ENCODE peak calls at places on chromosomes 11 and 22, in ten cellular contexts. One of them, this sample, is unnamed.
A peak's percentile ranks its signal among the peaks of the same experiment; 100 is the strongest.

GRCh38 chr11:70882716-70883085 is 369.7 kb downstream of the SHANK2 start:
- DNase-seq in heart left ventricle: no peak
- DNase-seq in tibial nerve: no peak
- DNase-seq in effector memory CD4-positive, alpha-beta T cell: no peak
- DNase-seq in heart right ventricle: no peak
- DNase-seq in GM23248: no peak
- DNase-seq in Karpas-422: no peak
- DNase-seq in fibroblast of lung: no peak
- DNase-seq in prostate gland: no peak
- DNase-seq in uterus: no peak
- DNase-seq in this sample: no peak

GRCh38 chr11:43504316-43504950 is 145.7 kb downstream of the TTC17 start:
- DNase-seq in GM23248: peak; percentile 60
- DNase-seq in tibial nerve: no peak
- DNase-seq in heart left ventricle: no peak
- DNase-seq in effector memory CD4-positive, alpha-beta T cell: no peak
- DNase-seq in uterus: no peak
- DNase-seq in heart right ventricle: no peak
- DNase-seq in fibroblast of lung: peak; percentile 7
- DNase-seq in Karpas-422: peak; percentile 68
- DNase-seq in prostate gland: no peak
- DNase-seq in this sample: no peak

GRCh38 chr22:18909556-18909955 is 3.4 kb downstream of the DGCR6 start:
- DNase-seq in effector memory CD4-positive, alpha-beta T cell: no peak
- DNase-seq in fibroblast of lung: no peak
- DNase-seq in tibial nerve: no peak
- DNase-seq in Karpas-422: no peak
- DNase-seq in heart left ventricle: no peak
- DNase-seq in GM23248: no peak
- DNase-seq in prostate gland: no peak
- DNase-seq in uterus: no peak
- DNase-seq in heart right ventricle: no peak
- DNase-seq in this sample: no peak

GRCh38 chr11:96752221-96752620 is 362.4 kb downstream of the JRKL start:
- DNase-seq in uterus: no peak
- DNase-seq in Karpas-422: no peak
- DNase-seq in tibial nerve: no peak
- DNase-seq in GM23248: peak; percentile 52
- DNase-seq in heart left ventricle: no peak
- DNase-seq in effector memory CD4-positive, alpha-beta T cell: no peak
- DNase-seq in prostate gland: no peak
- DNase-seq in heart right ventricle: no peak
- DNase-seq in fibroblast of lung: no peak
- DNase-seq in this sample: no peak

GRCh38 chr11:69540118-69541000 is 58.9 kb downstream of the LINC01488 start:
- DNase-seq in heart left ventricle: peak; percentile 74
- DNase-seq in prostate gland: no peak
- DNase-seq in Karpas-422: no peak
- DNase-seq in uterus: no peak
- DNase-seq in tibial nerve: no peak
- DNase-seq in effector memory CD4-positive, alpha-beta T cell: no peak
- DNase-seq in fibroblast of lung: no peak
- DNase-seq in GM23248: no peak
- DNase-seq in heart right ventricle: peak; percentile 59
- DNase-seq in this sample: peak; percentile 34

GRCh38 chr22:26568207-26568706 is 21.7 kb downstream of the TPST2 start:
- DNase-seq in heart right ventricle: no peak
- DNase-seq in Karpas-422: no peak
- DNase-seq in prostate gland: peak; percentile 86
- DNase-seq in effector memory CD4-positive, alpha-beta T cell: no peak
- DNase-seq in fibroblast of lung: peak; percentile 74
- DNase-seq in GM23248: no peak
- DNase-seq in tibial nerve: no peak
- DNase-seq in uterus: no peak
- DNase-seq in heart left ventricle: no peak
- DNase-seq in this sample: no peak

GRCh38 chr11:132792341-132793140 is 739.8 kb downstream of the OPCML start:
- DNase-seq in tibial nerve: no peak
- DNase-seq in fibroblast of lung: no peak
- DNase-seq in prostate gland: no peak
- DNase-seq in Karpas-422: no peak
- DNase-seq in uterus: no peak
- DNase-seq in heart right ventricle: no peak
- DNase-seq in GM23248: no peak
- DNase-seq in effector memory CD4-positive, alpha-beta T cell: no peak
- DNase-seq in heart left ventricle: no peak
- DNase-seq in this sample: no peak

GRCh38 chr11:61053198-61053597 is 49.1 kb upstream of the CD5 start:
- DNase-seq in prostate gland: no peak
- DNase-seq in fibroblast of lung: no peak
- DNase-seq in tibial nerve: no peak
- DNase-seq in heart right ventricle: no peak
- DNase-seq in Karpas-422: no peak
- DNase-seq in heart left ventricle: no peak
- DNase-seq in GM23248: no peak
- DNase-seq in uterus: no peak
- DNase-seq in effector memory CD4-positive, alpha-beta T cell: no peak
- DNase-seq in this sample: no peak

GRCh38 chr11:58924230-58924629 is 15.1 kb upstream of the GLYATL1 start:
- DNase-seq in uterus: no peak
- DNase-seq in Karpas-422: no peak
- DNase-seq in effector memory CD4-positive, alpha-beta T cell: no peak
- DNase-seq in tibial nerve: no peak
- DNase-seq in fibroblast of lung: no peak
- DNase-seq in prostate gland: no peak
- DNase-seq in GM23248: no peak
- DNase-seq in heart left ventricle: no peak
- DNase-seq in heart right ventricle: no peak
- DNase-seq in this sample: no peak

GRCh38 chr11:72609045-72609444 is 65.2 kb downstream of the PDE2A start:
- DNase-seq in Karpas-422: peak; percentile 80
- DNase-seq in fibroblast of lung: peak; percentile 23
- DNase-seq in effector memory CD4-positive, alpha-beta T cell: no peak
- DNase-seq in tibial nerve: no peak
- DNase-seq in heart right ventricle: no peak
- DNase-seq in heart left ventricle: no peak
- DNase-seq in GM23248: peak; percentile 64
- DNase-seq in uterus: no peak
- DNase-seq in prostate gland: no peak
- DNase-seq in this sample: no peak

GRCh38 chr22:24008022-24008283 is 2.7 kb upstream of the GSTT4 start:
- DNase-seq in effector memory CD4-positive, alpha-beta T cell: no peak
- DNase-seq in fibroblast of lung: no peak
- DNase-seq in Karpas-422: peak; percentile 39
- DNase-seq in tibial nerve: no peak
- DNase-seq in heart left ventricle: no peak
- DNase-seq in heart right ventricle: no peak
- DNase-seq in uterus: no peak
- DNase-seq in prostate gland: no peak
- DNase-seq in GM23248: no peak
- DNase-seq in this sample: no peak

GRCh38 chr11:70527046-70527395 is 128.7 kb downstream of the CTTN start:
- DNase-seq in fibroblast of lung: no peak
- DNase-seq in Karpas-422: no peak
- DNase-seq in uterus: no peak
- DNase-seq in tibial nerve: no peak
- DNase-seq in GM23248: no peak
- DNase-seq in heart right ventricle: no peak
- DNase-seq in effector memory CD4-positive, alpha-beta T cell: no peak
- DNase-seq in prostate gland: no peak
- DNase-seq in heart left ventricle: peak; percentile 49
- DNase-seq in this sample: no peak

DNA sequence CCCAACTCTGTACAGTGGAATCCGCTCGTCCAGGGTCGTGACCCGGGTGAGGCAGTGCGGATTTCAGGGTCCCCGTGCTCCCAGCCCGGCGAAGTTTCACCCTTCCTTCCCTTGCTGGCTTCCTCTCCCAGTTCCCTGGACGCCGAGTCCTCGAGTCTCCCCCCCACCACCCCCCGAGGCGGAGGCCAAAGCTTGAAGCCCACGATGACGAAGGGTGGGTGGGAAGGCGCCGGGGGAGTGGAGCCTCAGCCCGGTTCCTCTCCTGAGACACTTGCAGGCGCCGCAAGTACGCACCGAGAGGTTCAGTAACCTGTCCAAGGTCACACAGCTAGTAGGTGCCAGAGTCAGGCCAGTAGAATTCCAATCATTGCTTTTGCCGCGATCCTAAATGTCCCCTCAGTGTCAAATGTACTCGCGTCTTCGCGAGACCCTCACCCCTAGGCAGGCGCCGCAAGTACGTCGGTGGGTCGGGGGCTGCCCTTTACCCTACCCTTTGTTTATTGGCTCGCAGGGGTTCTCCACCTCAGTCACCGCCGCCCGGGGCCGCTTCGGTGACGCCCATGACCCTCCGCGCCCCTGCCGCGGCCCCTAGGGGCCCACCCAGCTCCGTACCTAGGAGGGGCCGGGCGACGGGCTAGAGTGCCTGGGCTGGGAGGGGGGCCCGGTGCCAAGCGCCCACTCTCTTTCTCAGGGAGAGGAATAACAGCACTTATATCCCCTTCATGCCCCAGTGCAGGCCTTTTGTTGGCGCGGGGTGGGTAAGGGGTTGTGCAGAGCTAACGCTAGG is 5.7 kb upstream of the CHRM1 start:
- DNase-seq in Karpas-422: no peak
- DNase-seq in tibial nerve: no peak
- DNase-seq in prostate gland: no peak
- DNase-seq in uterus: no peak
- DNase-seq in heart right ventricle: no peak
- DNase-seq in heart left ventricle: no peak
- DNase-seq in effector memory CD4-positive, alpha-beta T cell: no peak
- DNase-seq in fibroblast of lung: no peak
- DNase-seq in GM23248: no peak
- DNase-seq in this sample: no peak
- H3K4me1 ChIP-seq in Karpas-422: peaks cover 17% of the 10 kb centered on the region
- H3K4me1 ChIP-seq in tibial nerve: peaks cover 24% of the 10 kb centered on the region
- H3K4me1 ChIP-seq in prostate gland: peaks cover 13% of the 10 kb centered on the region
- H3K4me1 ChIP-seq in uterus: peaks cover 4% of the 10 kb centered on the region
- H3K4me1 ChIP-seq in heart right ventricle: peaks cover 19% of the 10 kb centered on the region
- H3K4me1 ChIP-seq in heart left ventricle: peaks cover 21% of the 10 kb centered on the region
- H3K4me1 ChIP-seq in effector memory CD4-positive, alpha-beta T cell: peaks cover 21% of the 10 kb centered on the region
- H3K4me1 ChIP-seq in fibroblast of lung: peaks cover 3% of the 10 kb centered on the region
- H3K4me1 ChIP-seq in GM23248: no peaks in the 10 kb centered on the region
- H3K4me1 ChIP-seq in this sample: peaks cover 9% of the 10 kb centered on the region

DNA sequence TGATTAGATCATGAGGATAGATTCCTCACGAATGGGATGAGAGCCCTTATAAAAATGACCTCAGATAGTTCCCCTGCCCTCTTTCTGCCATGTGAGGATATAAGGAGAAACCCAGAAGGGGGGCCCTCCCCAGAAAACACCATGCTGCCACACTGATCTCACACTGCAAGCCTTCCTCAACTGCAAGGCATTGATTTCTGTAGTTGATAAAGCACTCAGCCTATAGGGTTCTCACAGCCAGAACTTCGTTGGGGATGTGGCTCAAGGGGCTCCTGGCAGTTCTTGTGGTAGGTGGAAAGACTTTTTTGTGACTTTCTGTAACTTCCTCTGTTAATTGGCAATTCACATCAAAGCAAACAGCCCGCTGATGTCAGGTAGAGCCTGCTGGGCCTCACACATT is 108.9 kb downstream of the CD44 start:
- DNase-seq in GM23248: no peak
- DNase-seq in heart right ventricle: no peak
- DNase-seq in Karpas-422: no peak
- DNase-seq in uterus: no peak
- DNase-seq in prostate gland: no peak
- DNase-seq in fibroblast of lung: no peak
- DNase-seq in effector memory CD4-positive, alpha-beta T cell: peak; percentile 20
- DNase-seq in heart left ventricle: no peak
- DNase-seq in tibial nerve: no peak
- DNase-seq in this sample: no peak
- H3K27ac ChIP-seq in GM23248: no peak overlapping the region
- H3K27ac ChIP-seq in heart right ventricle: no peak overlapping the region
- H3K27ac ChIP-seq in Karpas-422: no peak overlapping the region
- H3K27ac ChIP-seq in uterus: peak overlapping the region; percentile 89
- H3K27ac ChIP-seq in prostate gland: no peak overlapping the region
- H3K27ac ChIP-seq in fibroblast of lung: no peak overlapping the region
- H3K27ac ChIP-seq in effector memory CD4-positive, alpha-beta T cell: peak overlapping the region; percentile 57
- H3K27ac ChIP-seq in heart left ventricle: no peak overlapping the region
- H3K27ac ChIP-seq in tibial nerve: no peak overlapping the region
- H3K27ac ChIP-seq in this sample: peak overlapping the region; percentile 94

GRCh38 chr22:41925783-41926460 is 684 bp downstream of the TNFRSF13C start:
- DNase-seq in heart left ventricle: peak; percentile 85
- DNase-seq in heart right ventricle: peak; percentile 50
- DNase-seq in GM23248: peak; percentile 76
- DNase-seq in prostate gland: peak; percentile 43
- DNase-seq in effector memory CD4-positive, alpha-beta T cell: peak; percentile 65
- DNase-seq in uterus: no peak
- DNase-seq in tibial nerve: peak; percentile 51
- DNase-seq in fibroblast of lung: peak; percentile 15
- DNase-seq in Karpas-422: peak; percentile 93
- DNase-seq in this sample: no peak
- H3K4me3 ChIP-seq in heart left ventricle: peak overlapping the region; percentile 54
- H3K4me3 ChIP-seq in heart right ventricle: peak overlapping the region; percentile 47
- H3K4me3 ChIP-seq in GM23248: peak overlapping the region; percentile 13
- H3K4me3 ChIP-seq in prostate gland: peak overlapping the region; percentile 36
- H3K4me3 ChIP-seq in effector memory CD4-positive, alpha-beta T cell: peak overlapping the region; percentile 63
- H3K4me3 ChIP-seq in uterus: no peak overlapping the region
- H3K4me3 ChIP-seq in tibial nerve: no peak overlapping the region
- H3K4me3 ChIP-seq in fibroblast of lung: no peak overlapping the region
- H3K4me3 ChIP-seq in Karpas-422: peak overlapping the region; percentile 84
- H3K4me3 ChIP-seq in this sample: peak overlapping the region; percentile 35

GRCh38 chr11:64892838-64893193 is 14.4 kb upstream of the EHD1 start:
- DNase-seq in uterus: no peak
- DNase-seq in effector memory CD4-positive, alpha-beta T cell: no peak
- DNase-seq in prostate gland: no peak
- DNase-seq in Karpas-422: no peak
- DNase-seq in fibroblast of lung: no peak
- DNase-seq in heart left ventricle: no peak
- DNase-seq in tibial nerve: no peak
- DNase-seq in heart right ventricle: no peak
- DNase-seq in GM23248: no peak
- DNase-seq in this sample: no peak
- H3K4me1 ChIP-seq in uterus: peaks cover under 1% of the 10 kb centered on the region
- H3K4me1 ChIP-seq in effector memory CD4-positive, alpha-beta T cell: peaks cover 5% of the 10 kb centered on the region
- H3K4me1 ChIP-seq in prostate gland: no peaks in the 10 kb centered on the region
- H3K4me1 ChIP-seq in Karpas-422: peaks cover 13% of the 10 kb centered on the region
- H3K4me1 ChIP-seq in fibroblast of lung: peaks cover 3% of the 10 kb centered on the region
- H3K4me1 ChIP-seq in heart left ventricle: peaks cover 6% of the 10 kb centered on the region
- H3K4me1 ChIP-seq in tibial nerve: peaks cover 4% of the 10 kb centered on the region
- H3K4me1 ChIP-seq in heart right ventricle: peaks cover 16% of the 10 kb centered on the region
- H3K4me1 ChIP-seq in GM23248: no peaks in the 10 kb centered on the region
- H3K4me1 ChIP-seq in this sample: peaks cover under 1% of the 10 kb centered on the region

DNA sequence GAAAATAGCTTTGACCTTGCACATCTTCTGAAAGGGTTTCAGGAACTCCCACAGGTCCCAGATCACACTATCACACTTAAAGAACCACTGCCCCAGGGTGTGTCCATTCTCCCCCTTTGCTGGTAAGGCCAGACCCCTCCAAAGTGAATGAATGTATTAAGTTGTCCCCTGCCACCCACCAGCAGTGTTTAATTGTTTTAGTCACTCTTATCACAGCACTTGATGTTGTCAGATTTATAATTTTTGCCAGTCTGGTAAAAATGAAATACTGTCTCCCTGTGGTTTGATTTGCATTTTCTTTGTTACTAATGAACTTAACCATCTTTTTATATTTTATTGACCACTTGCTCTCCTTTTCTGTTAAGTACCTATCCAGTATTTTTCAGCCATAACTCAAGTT is 89.6 kb upstream of the RAB1B start:
- DNase-seq in heart right ventricle: no peak
- DNase-seq in uterus: no peak
- DNase-seq in GM23248: no peak
- DNase-seq in prostate gland: no peak
- DNase-seq in fibroblast of lung: no peak
- DNase-seq in heart left ventricle: no peak
- DNase-seq in effector memory CD4-positive, alpha-beta T cell: no peak
- DNase-seq in Karpas-422: no peak
- DNase-seq in tibial nerve: no peak
- DNase-seq in this sample: no peak
- H3K27ac ChIP-seq in heart right ventricle: no peak overlapping the region
- H3K27ac ChIP-seq in uterus: no peak overlapping the region
- H3K27ac ChIP-seq in GM23248: no peak overlapping the region
- H3K27ac ChIP-seq in prostate gland: no peak overlapping the region
- H3K27ac ChIP-seq in fibroblast of lung: no peak overlapping the region
- H3K27ac ChIP-seq in heart left ventricle: no peak overlapping the region
- H3K27ac ChIP-seq in effector memory CD4-positive, alpha-beta T cell: no peak overlapping the region
- H3K27ac ChIP-seq in Karpas-422: peak overlapping the region; percentile 66
- H3K27ac ChIP-seq in tibial nerve: no peak overlapping the region
- H3K27ac ChIP-seq in this sample: no peak overlapping the region